ENCODE peak calls at places on chromosome 22, in five cellular contexts. P, U, L, X and S are unnamed samples.

GRCh38 chr22:28841111-28841510 is 40.7 kb upstream of the XBP1 start:
- DNase-seq in P (no peak), U (no peak), L (no peak), X (no peak), S (no peak)

GRCh38 chr22:20749453-20749852 is 24.5 kb upstream of the SERPIND1 start:
- DNase-seq in P (no peak), U (no peak), L (peak; percentile 61), X (no peak), S (no peak)

GRCh38 chr22:19823638-19824196 is 31.0 kb downstream of the GNB1L start:
- DNase-seq in P (peak; percentile 81), U (no peak), L (peak; percentile 45), X (no peak), S (no peak)

GRCh38 chr22:21447694-21448402 is 19.3 kb upstream of the TMEM191C start:
- DNase-seq in P (no peak), U (no peak), L (peak; percentile 38), X (no peak), S (no peak)

GRCh38 chr22:28883917-28884753 is 763 bp downstream of the ZNRF3 start:
- DNase-seq in P (peak; percentile 50), U (peak; percentile 18), L (peak; percentile 65), X (peak; percentile 21), S (peak; percentile 29)

GRCh38 chr22:26658671-26659478 is 1.5 kb downstream of the MIAT start:
- DNase-seq in P (peak; percentile 86), U (peak; percentile 79), L (no peak), X (peak; percentile 72), S (peak; percentile 87)

GRCh38 chr22:27488456-27489224 is 312.9 kb downstream of the MN1 start:
- DNase-seq in P (no peak), U (no peak), L (no peak), X (no peak), S (peak; percentile 81)

GRCh38 chr22:46250035-46250782 is at the start of gene CDPF1:
- DNase-seq in P (peak; percentile 77), U (peak; percentile 69), L (peak; percentile 94), X (peak; percentile 75), S (peak; percentile 92)

GRCh38 chr22:20174785-20175596 is 24.1 kb upstream of the CCDC188 start:
- DNase-seq in P (no peak), U (no peak), L (no peak), X (no peak), S (peak; percentile 37)

GRCh38 chr22:46737105-46737975 is 712 bp downstream of the CERK start:
- DNase-seq in P (no peak), U (peak; percentile 18), L (no peak), X (no peak), S (peak; percentile 64)

GRCh38 chr22:38835888-38836301 is 7.9 kb downstream of the NPTXR start:
- DNase-seq in P (no peak), U (no peak), L (no peak), X (no peak), S (no peak)

GRCh38 chr22:32020117-32020516 is 22.9 kb upstream of the SLC5A1 start:
- DNase-seq in P (peak; percentile 93), U (no peak), L (no peak), X (no peak), S (no peak)

GRCh38 chr22:20663137-20663828 is 110.6 kb upstream of the SERPIND1 start:
- DNase-seq in P (no peak), U (no peak), L (no peak), X (no peak), S (no peak)

GRCh38 chr22:40533712-40534378 is 102.7 kb downstream of the MRTFA start:
- DNase-seq in P (no peak), U (peak; percentile 47), L (no peak), X (no peak), S (no peak)

GRCh38 chr22:26893034-26893710 is 235.8 kb downstream of the MIAT start:
- DNase-seq in P (no peak), U (no peak), L (no peak), X (no peak), S (peak; percentile 68)

GRCh38 chr22:32175751-32176644 is 16.9 kb upstream of the C22orf42 start:
- DNase-seq in P (no peak), U (no peak), L (no peak), X (peak; percentile 44), S (no peak)

GRCh38 chr22:46829140-46829891 is 66.9 kb downstream of the TBC1D22A start:
- DNase-seq in P (peak; percentile 81), U (peak; percentile 72), L (no peak), X (no peak), S (no peak)

GRCh38 chr22:50544078-50544745 is 1.5 kb upstream of the KLHDC7B start:
- DNase-seq in P (peak; percentile 74), U (peak; percentile 85), L (peak; percentile 90), X (peak; percentile 69), S (no peak)

GRCh38 chr22:21845558-21846452 is 21.6 kb downstream of the MAPK1 start:
- DNase-seq in P (no peak), U (no peak), L (no peak), X (no peak), S (no peak)

GRCh38 chr22:28783786-28784671 is 11.5 kb downstream of the CCDC117 start:
- DNase-seq in P (no peak), U (no peak), L (no peak), X (no peak), S (no peak)

GRCh38 chr22:46611189-46611588 is 9.0 kb upstream of the GRAMD4 start:
- DNase-seq in P (no peak), U (no peak), L (no peak), X (no peak), S (no peak)

GRCh38 chr22:48089601-48090331 is 1327.3 kb downstream of the TBC1D22A start:
- DNase-seq in P (no peak), U (peak; percentile 16), L (no peak), X (no peak), S (peak; percentile 21)

GRCh38 chr22:38766076-38766777 is 10.4 kb upstream of the SUN2 start:
- DNase-seq in P (peak; percentile 79), U (peak; percentile 90), L (peak; percentile 63), X (no peak), S (peak; percentile 80)

GRCh38 chr22:29072193-29072978 is 449 bp upstream of the KREMEN1 start:
- DNase-seq in P (peak; percentile 86), U (peak; percentile 63), L (peak; percentile 97), X (peak; percentile 74), S (peak; percentile 81)

GRCh38 chr22:46998346-46998745 is 235.9 kb downstream of the TBC1D22A start:
- DNase-seq in P (no peak), U (no peak), L (no peak), X (no peak), S (no peak)

GRCh38 chr22:19655399-19655798 is 58.9 kb upstream of the SEPTIN5 start:
- DNase-seq in P (no peak), U (no peak), L (no peak), X (no peak), S (no peak)

GRCh38 chr22:19757140-19757984 is 3.2 kb upstream of the TBX1 start:
- DNase-seq in P (no peak), U (no peak), L (no peak), X (no peak), S (no peak)

GRCh38 chr22:27300661-27301285 is 500.8 kb downstream of the MN1 start:
- DNase-seq in P (peak; percentile 21), U (no peak), L (no peak), X (no peak), S (no peak)

GRCh38 chr22:39209756-39210155 is 35.0 kb downstream of the PDGFB start:
- DNase-seq in P (no peak), U (no peak), L (peak; percentile 32), X (no peak), S (no peak)

GRCh38 chr22:41074941-41075710 is 17.3 kb upstream of the EP300 start:
- DNase-seq in P (no peak), U (no peak), L (no peak), X (no peak), S (no peak)

GRCh38 chr22:20591660-20592310 is 84.4 kb downstream of the MED15 start:
- DNase-seq in P (no peak), U (no peak), L (peak; percentile 44), X (peak; percentile 32), S (peak; percentile 87)

DNA sequence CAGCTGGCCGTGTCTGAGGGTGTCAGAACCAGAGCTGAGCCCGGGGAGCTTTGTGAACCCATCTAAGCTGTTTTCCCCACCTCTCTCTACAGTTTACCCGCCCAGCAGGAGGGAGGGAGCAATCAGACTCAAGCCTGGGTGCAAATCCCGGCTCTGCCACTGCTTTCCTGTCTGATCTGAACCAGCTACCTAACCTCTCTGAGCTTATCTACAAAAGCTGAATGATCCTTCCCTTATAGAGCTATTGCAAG is 252 bp downstream of the APOL2 start:
- DNase-seq in P (no peak), U (peak; percentile 5), L (no peak), X (no peak), S (no peak)
- H3K4me3 ChIP-seq in P (peak overlapping the region; percentile 70), U (peak overlapping the region; percentile 60), L (peak overlapping the region; percentile 80), X (no peak overlapping the region), S (peak overlapping the region; percentile 43)

GRCh38 chr22:23240639-23241389 is 60.5 kb downstream of the BCR start:
- DNase-seq in P (no peak), U (peak; percentile 7), L (no peak), X (no peak), S (no peak)
- H3K4me3 ChIP-seq in P (no peak overlapping the region), U (no peak overlapping the region), L (no peak overlapping the region), X (no peak overlapping the region), S (no peak overlapping the region)

DNA sequence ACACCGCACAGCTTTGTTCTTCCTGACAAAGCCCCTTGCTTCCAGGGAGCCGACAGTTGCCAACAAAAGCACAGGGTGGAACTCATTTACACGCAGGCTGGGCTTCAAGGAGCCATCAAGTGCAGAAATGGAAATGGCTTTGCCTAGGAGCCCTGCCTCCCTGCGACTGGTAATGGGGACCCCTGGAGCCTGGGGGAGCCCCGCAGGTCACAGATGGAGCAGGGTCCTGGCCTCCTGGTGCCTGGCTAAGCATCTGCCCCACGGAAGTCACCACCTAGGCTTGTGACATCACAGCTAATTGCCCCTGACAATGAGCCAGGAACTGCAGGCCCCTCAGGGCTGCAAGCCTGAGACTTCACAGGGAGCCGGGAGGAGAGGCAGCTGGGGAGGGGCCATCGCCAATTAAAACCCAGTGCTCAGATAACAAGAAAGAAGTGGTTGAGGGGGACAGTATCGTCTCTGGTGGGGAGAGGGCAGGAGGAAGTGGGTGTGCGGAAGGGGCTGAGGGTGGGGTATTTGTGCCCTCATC is 66.8 kb downstream of the NFAM1 start:
- DNase-seq in P (no peak), U (no peak), L (no peak), X (no peak), S (peak; percentile 25)
- H3K4me3 ChIP-seq in P (no peak overlapping the region), U (no peak overlapping the region), L (no peak overlapping the region), X (no peak overlapping the region), S (peak overlapping the region; percentile 32)

GRCh38 chr22:49500942-49501395 is 326.7 kb downstream of the BRD1 start:
- DNase-seq in P (no peak), U (no peak), L (no peak), X (no peak), S (no peak)

GRCh38 chr22:49494555-49494954 is 333.1 kb downstream of the BRD1 start:
- DNase-seq in P (no peak), U (no peak), L (no peak), X (no peak), S (no peak)

GRCh38 chr22:49499433-49500075 is 328.1 kb downstream of the BRD1 start:
- DNase-seq in P (no peak), U (no peak), L (no peak), X (no peak), S (no peak)

GRCh38 chr22:49500076-49500460 is 327.6 kb downstream of the BRD1 start:
- DNase-seq in P (no peak), U (no peak), L (no peak), X (no peak), S (no peak)

DNA sequence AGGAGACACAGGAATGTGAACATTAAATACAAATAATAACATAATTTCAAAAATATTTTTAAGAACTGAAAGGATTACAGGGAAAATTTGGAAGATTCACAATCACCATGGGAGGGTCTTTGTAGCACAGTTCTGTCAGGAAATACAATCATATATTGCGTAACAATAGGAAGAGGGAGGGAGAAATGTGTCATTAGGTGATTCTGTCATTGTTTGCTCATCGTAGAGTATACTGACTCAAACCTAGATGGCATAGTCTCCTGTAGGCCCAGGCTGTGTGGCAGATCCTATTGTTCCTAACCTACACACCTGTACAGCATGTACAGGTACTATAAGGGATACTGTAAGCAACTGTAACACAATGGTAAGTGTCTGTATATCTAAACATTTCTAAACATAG is 330.4 kb downstream of the BRD1 start:
- DNase-seq in P (peak; percentile 59), U (peak; percentile 7), L (no peak), X (no peak), S (no peak)
- H3K4me3 ChIP-seq in P (no peak overlapping the region), U (no peak overlapping the region), L (no peak overlapping the region), X (no peak overlapping the region), S (no peak overlapping the region)